ENCODE peak calls at places on chromosomes 11 and 22, in ten cellular contexts. E is iPS-NIHi11; U is HCEC 1CT; P is GM13976; M is NCI-H1092; S is GM04503; V is activated CD4-positive, CD25-positive, alpha-beta regulatory T cell treated with anti-CD3 and anti-CD28 coated beads, Interleukin-2, amount 50 U/mL, for 72 hours; A is ureter; Q is coronary artery; B is WTC11. K is an unnamed sample.

GRCh38 chr22:38214248-38215056 is 12.7 kb downstream of the MAFF start:
- DNase-seq in E (peak), U (no peak), P (peak), M (no peak), S (no peak), V (peak), A (no peak), Q (no peak), B (peak), K (peak)

GRCh38 chr11:112277937-112278336 is 17.3 kb upstream of the PLET1 start:
- DNase-seq in E (no peak), U (no peak), P (no peak), M (no peak), S (no peak), V (no peak), A (no peak), Q (no peak), B (no peak), K (no peak)

GRCh38 chr11:122367809-122368231 is 251.8 kb upstream of the BLID start:
- DNase-seq in E (peak), U (no peak), P (no peak), M (no peak), S (peak), V (no peak), A (no peak), Q (no peak), B (no peak), K (no peak)

GRCh38 chr11:63889344-63889743 is 27.6 kb downstream of the RCOR2 start:
- DNase-seq in E (no peak), U (no peak), P (no peak), M (no peak), S (no peak), V (no peak), A (no peak), Q (no peak), B (no peak), K (no peak)

GRCh38 chr11:125062931-125063428 is at the start of gene SLC37A2:
- DNase-seq in E (peak), U (peak), P (peak), M (peak), S (no peak), V (peak), A (peak), Q (peak), B (peak), K (peak)

GRCh38 chr11:67301951-67302516 is 1.3 kb upstream of the SSH3 start:
- DNase-seq in E (peak), U (peak), P (no peak), M (no peak), S (no peak), V (peak), A (peak), Q (no peak), B (peak), K (peak)

GRCh38 chr11:74463216-74463615 is 4.1 kb downstream of the KCNE3 start:
- DNase-seq in E (no peak), U (no peak), P (no peak), M (no peak), S (no peak), V (no peak), A (no peak), Q (no peak), B (no peak), K (no peak)

GRCh38 chr11:11578542-11578941 is 43.3 kb downstream of the GALNT18 start:
- DNase-seq in E (no peak), U (no peak), P (no peak), M (peak), S (no peak), V (no peak), A (no peak), Q (peak), B (no peak), K (no peak)

GRCh38 chr11:369336-370018 is at the start of gene B4GALNT4:
- DNase-seq in E (peak), U (no peak), P (no peak), M (no peak), S (no peak), V (no peak), A (no peak), Q (no peak), B (peak), K (no peak)

K was measured in ELF-1.